ENCODE peak calls at places on chromosomes 11 and 22, in eight cellular contexts. W, F, E, B, H, M, L and G are unnamed samples.
A peak's percentile ranks its signal among the peaks of the same experiment; 100 is the strongest.

GRCh38 chr11:48036011-48036410 is 55.7 kb downstream of the PTPRJ start:
- DNase-seq in E (no peak), W (no peak), F (no peak), B (peak; percentile 43), M (no peak), H (no peak), L (no peak), G (no peak)

GRCh38 chr11:67048515-67048914 is 8.1 kb upstream of the RHOD start:
- DNase-seq in F (no peak), M (no peak), B (no peak), E (no peak), W (no peak), L (no peak), H (no peak), G (no peak)

GRCh38 chr11:120181446-120181992 is 29.3 kb upstream of the OAF start:
- DNase-seq in W (no peak), E (no peak), B (peak; percentile 2), L (no peak), H (no peak), M (no peak), F (no peak), G (no peak)

GRCh38 chr11:115247953-115248352 is 256.3 kb downstream of the CADM1 start:
- DNase-seq in M (no peak), L (no peak), E (no peak), B (no peak), W (no peak), F (no peak), H (no peak), G (no peak)

GRCh38 chr11:44842219-44842618 is 108.5 kb downstream of the TP53I11 start:
- DNase-seq in E (no peak), W (no peak), L (peak; percentile 96), H (no peak), F (no peak), B (no peak), M (no peak), G (no peak)

GRCh38 chr11:35323076-35323868 is 96.1 kb downstream of the SLC1A2 start:
- DNase-seq in E (no peak), H (no peak), B (no peak), W (no peak), L (no peak), M (no peak), F (no peak), G (peak; percentile 44)

GRCh38 chr11:102807921-102808320 is 10.0 kb upstream of the MMP1 start:
- DNase-seq in H (peak; percentile 39), E (peak; percentile 28), L (no peak), W (peak; percentile 23), B (no peak), M (no peak), F (no peak), G (peak; percentile 50)

GRCh38 chr11:103929168-103929903 is 107.1 kb upstream of the DDI1 start:
- DNase-seq in W (peak; percentile 92), M (no peak), H (no peak), B (no peak), L (no peak), F (no peak), E (no peak), G (no peak)

GRCh38 chr11:34250732-34251639 is 106.8 kb downstream of the ABTB2 start:
- DNase-seq in F (peak; percentile 31), H (no peak), E (peak; percentile 20), W (peak; percentile 56), B (peak; percentile 73), M (no peak), L (no peak), G (peak; percentile 95)

GRCh38 chr11:121540627-121541026 is 87.9 kb upstream of the SORL1-AS1 start:
- DNase-seq in L (no peak), E (peak; percentile 14), F (no peak), B (no peak), H (peak; percentile 76), M (peak; percentile 30), W (peak; percentile 23), G (peak; percentile 89)

GRCh38 chr22:35539910-35540599 is 576 bp upstream of the RASD2 start:
- DNase-seq in B (peak; percentile 70), W (peak; percentile 55), E (no peak), H (no peak), F (peak; percentile 65), L (no peak), M (peak; percentile 35), G (peak; percentile 54)

GRCh38 chr11:113296447-113297205 is 17.8 kb upstream of the TTC12 start:
- DNase-seq in F (no peak), E (no peak), B (no peak), M (no peak), L (no peak), W (no peak), H (no peak), G (no peak)